ENCODE peak calls at places on chromosomes 16 and 17, in seven cellular contexts. L is neuronal stem cell, U is psoas muscle, N is PC-9, I is fibroblast of lung, H is heart left ventricle, O is heart right ventricle. G is an unnamed sample. For H3K4me1 and H3K27me3, the result is how much of the 10 kb centered on the place peaks cover.

GRCh38 chr16:15576960-15577958 is 65.7 kb downstream of the MARF1 start:
- DNase-seq in L (no peak), U (no peak), N (no peak), I (no peak), H (no peak), O (no peak), G (peak)

GRCh38 chr17:75646626-75646968 is 13.4 kb downstream of the SMIM5 start:
- DNase-seq in L (no peak), U (no peak), N (no peak), I (no peak), H (no peak), O (no peak), G (peak)

GRCh38 chr17:19945009-19945650 is 32.5 kb downstream of the AKAP10 start:
- DNase-seq in L (no peak), U (no peak), N (no peak), I (no peak), H (no peak), O (no peak), G (no peak)

GRCh38 chr17:78568051-78568450 is 9.1 kb downstream of the DNAH17 start:
- DNase-seq in L (no peak), U (no peak), N (no peak), I (no peak), H (no peak), O (no peak), G (no peak)

GRCh38 chr16:87229230-87230192 is 87.7 kb downstream of the C16orf95 start:
- DNase-seq in L (no peak), U (no peak), N (no peak), I (peak), H (no peak), O (no peak), G (no peak)

GRCh38 chr17:67845374-67845773 is 20.1 kb downstream of the BPTF start:
- DNase-seq in L (no peak), U (no peak), N (no peak), I (no peak), H (no peak), O (no peak), G (no peak)

GRCh38 chr16:78439646-78440045 is 340.2 kb downstream of the WWOX start:
- DNase-seq in L (no peak), U (no peak), N (no peak), I (no peak), H (no peak), O (no peak), G (no peak)

GRCh38 chr16:20995711-20996110 is 95.1 kb downstream of the LYRM1 start:
- DNase-seq in L (no peak), U (no peak), N (no peak), I (no peak), H (no peak), O (no peak), G (no peak)

GRCh38 chr16:1054660-1055556 is 17.6 kb upstream of the SSTR5 start:
- DNase-seq in L (peak), U (peak), N (peak), I (peak), H (peak), O (peak), G (peak)

GRCh38 chr16:19857593-19857992 is 27.1 kb downstream of the GPRC5B start:
- DNase-seq in L (no peak), U (no peak), N (no peak), I (no peak), H (no peak), O (no peak), G (no peak)

GRCh38 chr16:19856120-19856519 is 28.5 kb downstream of the GPRC5B start:
- DNase-seq in L (no peak), U (no peak), N (no peak), I (no peak), H (no peak), O (no peak), G (no peak)

GRCh38 chr16:19851476-19851875 is 33.2 kb downstream of the GPRC5B start:
- DNase-seq in L (no peak), U (no peak), N (no peak), I (no peak), H (no peak), O (peak), G (no peak)

GRCh38 chr16:19853132-19853972 is 31.3 kb downstream of the GPRC5B start:
- DNase-seq in L (no peak), U (no peak), N (no peak), I (no peak), H (no peak), O (no peak), G (no peak)

GRCh38 chr16:19853973-19854876 is 30.4 kb downstream of the GPRC5B start:
- DNase-seq in L (no peak), U (no peak), N (no peak), I (no peak), H (no peak), O (no peak), G (peak)
- H3K4me1 ChIP-seq in L (under half), U (under half), N (under half), I (under half), H (under half), O (under half), G (under half)

GRCh38 chr16:84959784-84960417 is 51.4 kb downstream of the ZDHHC7 start:
- DNase-seq in L (no peak), U (no peak), N (no peak), I (no peak), H (no peak), O (no peak), G (no peak)
- H3K27me3 ChIP-seq in L (under half), U (under half), N (under half), I (under half), H (under half), O (under half), G (under half)

GRCh38 chr17:1008008-1008761 is 11.3 kb downstream of the TIMM22 start:
- DNase-seq in L (no peak), U (peak), N (no peak), I (no peak), H (peak), O (peak), G (no peak)
- H3K4me1 ChIP-seq in L (under half), U (under half), N (under half), I (under half), H (under half), O (half or more), G (under half)

GRCh38 chr17:12958786-12959185 is 59.0 kb downstream of the ELAC2 start:
- DNase-seq in L (no peak), U (no peak), N (no peak), I (peak), H (no peak), O (no peak), G (no peak)

GRCh38 chr17:12952012-12952411 is 65.8 kb downstream of the ELAC2 start:
- DNase-seq in L (no peak), U (no peak), N (no peak), I (no peak), H (no peak), O (no peak), G (no peak)

GRCh38 chr17:12955521-12955920 is 62.3 kb downstream of the ELAC2 start:
- DNase-seq in L (no peak), U (no peak), N (no peak), I (no peak), H (no peak), O (no peak), G (no peak)

DNA sequence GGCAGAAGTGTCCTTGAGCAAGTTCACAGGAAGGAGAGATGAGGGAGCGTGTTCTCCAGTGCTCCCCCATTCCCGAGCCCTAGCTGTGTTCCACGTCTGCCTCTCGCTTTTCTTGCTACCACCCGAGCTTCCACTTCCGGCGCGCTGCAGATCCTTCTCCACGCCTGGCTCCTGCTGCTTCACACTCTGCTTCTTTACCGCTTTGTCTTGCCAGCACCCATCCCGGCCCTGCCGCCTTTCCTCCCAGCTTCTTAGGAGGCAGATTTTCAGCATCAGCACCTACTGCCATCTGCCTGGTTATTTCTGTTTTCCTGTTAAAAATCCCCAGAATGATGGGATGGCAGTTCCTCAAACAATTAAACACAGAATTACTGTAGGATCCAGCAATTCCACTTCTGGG is 64.7 kb downstream of the ELAC2 start:
- DNase-seq in L (no peak), U (no peak), N (no peak), I (no peak), H (no peak), O (no peak), G (no peak)
- H3K27me3 ChIP-seq in L (under half), U (under half), N (half or more), I (under half), H (under half), O (under half), G (under half)

GRCh38 chr16:31131416-31131815 is 4.1 kb downstream of the PRSS8 start:
- DNase-seq in L (no peak), U (no peak), N (no peak), I (no peak), H (no peak), O (no peak), G (no peak)
- H3K4me1 ChIP-seq in L (under half), U (under half), N (half or more), I (under half), H (under half), O (half or more), G (under half)

GRCh38 chr16:86203557-86204275 is 304.8 kb downstream of the IRF8 start:
- DNase-seq in L (no peak), U (no peak), N (no peak), I (no peak), H (no peak), O (no peak), G (no peak)

GRCh38 chr16:86202760-86203426 is 303.9 kb downstream of the IRF8 start:
- DNase-seq in L (no peak), U (no peak), N (no peak), I (no peak), H (no peak), O (no peak), G (no peak)

GRCh38 chr16:86207350-86207749 is 303.0 kb upstream of the FOXF1 start:
- DNase-seq in L (no peak), U (no peak), N (no peak), I (no peak), H (no peak), O (no peak), G (no peak)

GRCh38 chr16:86202267-86202666 is 303.3 kb downstream of the IRF8 start:
- DNase-seq in L (no peak), U (no peak), N (no peak), I (no peak), H (no peak), O (no peak), G (no peak)

DNA sequence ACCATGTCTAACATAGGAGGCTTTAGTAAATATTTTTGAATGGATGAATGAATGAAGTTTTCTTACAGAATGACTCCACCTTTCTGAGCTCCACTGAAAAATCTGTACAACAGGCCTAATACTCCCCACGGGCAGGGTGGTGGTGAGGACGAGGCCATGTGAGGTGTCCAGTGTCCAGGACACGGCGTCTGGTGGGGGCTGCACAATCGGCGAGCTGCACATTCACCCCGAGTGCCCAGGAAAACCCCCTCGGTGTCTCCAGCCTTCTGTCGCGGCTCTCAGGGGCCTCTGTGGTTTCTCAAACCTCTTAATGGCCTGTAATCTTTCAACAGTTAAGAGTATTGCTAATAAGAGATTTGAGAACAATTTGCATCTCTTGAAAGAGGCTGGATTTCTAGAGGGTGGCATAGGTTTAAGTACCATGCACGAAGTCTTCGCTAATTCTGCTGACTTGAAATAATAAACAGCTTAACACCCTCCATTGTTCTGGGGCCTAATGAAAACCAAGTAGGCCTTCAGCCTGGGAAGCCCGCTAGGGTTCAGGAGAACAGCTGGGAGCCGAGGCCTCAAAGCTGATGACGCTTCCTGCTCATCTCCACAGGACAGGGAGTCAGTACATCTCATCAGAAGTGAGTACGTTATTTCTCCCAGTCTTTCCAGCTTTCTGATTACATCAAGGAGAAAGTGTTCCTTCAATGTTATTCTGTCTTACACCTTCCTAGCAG is 304.6 kb upstream of the FOXF1 start:
- DNase-seq in L (no peak), U (no peak), N (no peak), I (no peak), H (no peak), O (no peak), G (no peak)
- H3K27me3 ChIP-seq in L (under half), U (under half), N (half or more), I (under half), H (under half), O (under half), G (under half)

GRCh38 chr17:80331820-80332219 is 71.2 kb downstream of the RNF213 start:
- DNase-seq in L (no peak), U (no peak), N (no peak), I (no peak), H (no peak), O (no peak), G (no peak)

GRCh38 chr17:80339731-80340456 is 75.1 kb upstream of the ENDOV start:
- DNase-seq in L (no peak), U (no peak), N (no peak), I (no peak), H (no peak), O (no peak), G (no peak)

GRCh38 chr17:80339118-80339517 is 75.8 kb upstream of the ENDOV start:
- DNase-seq in L (no peak), U (no peak), N (no peak), I (no peak), H (no peak), O (no peak), G (peak)

DNA sequence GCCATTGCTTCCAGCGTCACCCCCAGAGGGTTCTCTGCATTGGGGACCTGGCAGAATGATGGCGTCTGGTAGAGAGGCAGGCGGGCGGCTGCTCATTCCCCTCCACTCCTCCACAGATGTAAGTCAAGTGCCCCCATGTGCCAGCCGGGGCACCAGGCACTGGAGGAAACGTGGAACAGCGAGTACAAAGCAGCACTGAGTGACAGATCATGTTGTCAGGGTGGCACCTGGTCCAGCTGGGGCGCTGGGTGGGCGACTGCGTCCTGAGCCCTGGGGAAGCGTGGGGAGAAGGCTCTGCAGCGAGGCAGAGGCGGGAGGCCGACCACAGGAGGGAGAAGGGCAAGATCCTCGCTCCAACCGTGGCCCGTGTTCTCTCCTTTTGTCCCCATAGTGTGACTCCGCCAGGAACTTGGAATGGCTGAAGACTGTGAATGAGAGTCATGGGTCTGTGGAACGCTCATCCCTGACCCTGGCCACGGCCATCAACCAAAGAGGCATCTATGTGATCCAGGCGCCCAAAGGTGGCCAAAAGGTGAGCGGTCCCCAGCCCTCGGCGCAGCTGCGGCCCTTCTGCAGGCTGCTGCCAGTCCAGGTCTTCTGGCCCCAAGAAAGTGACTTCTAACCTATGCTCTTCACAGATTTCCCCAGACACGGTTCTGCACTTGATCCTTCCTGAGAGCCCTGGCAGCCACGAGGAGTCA is 76.7 kb downstream of the RNF213 start:
- DNase-seq in L (no peak), U (no peak), N (no peak), I (no peak), H (no peak), O (no peak), G (no peak)
- H3K4me1 ChIP-seq in L (under half), U (under half), N (under half), I (under half), H (under half), O (under half), G (under half)

GRCh38 chr17:63950940-63951907 is 19.1 kb upstream of the CD79B start:
- DNase-seq in L (no peak), U (no peak), N (peak), I (no peak), H (no peak), O (no peak), G (peak)

GRCh38 chr17:63946440-63947363 is 14.6 kb upstream of the CD79B start:
- DNase-seq in L (peak), U (no peak), N (peak), I (peak), H (peak), O (peak), G (peak)

GRCh38 chr17:63947711-63948330 is 15.7 kb upstream of the CD79B start:
- DNase-seq in L (no peak), U (no peak), N (no peak), I (no peak), H (no peak), O (no peak), G (no peak)

GRCh38 chr17:63948521-63948920 is 16.4 kb upstream of the CD79B start:
- DNase-seq in L (no peak), U (no peak), N (no peak), I (no peak), H (no peak), O (no peak), G (no peak)

GRCh38 chr17:63949576-63950250 is 17.6 kb upstream of the CD79B start:
- DNase-seq in L (no peak), U (no peak), N (no peak), I (no peak), H (no peak), O (no peak), G (no peak)
- H3K27me3 ChIP-seq in L (under half), U (under half), N (under half), I (under half), H (under half), O (under half), G (under half)